ENCODE peak calls at places on chromosomes 4 and X, in four cellular contexts. One of them, this sample, is unnamed.

GRCh38 chr4:147059064-147059731 is 113.5 kb upstream of the TTC29 start:
- DNase-seq in iPS DF 6.9: no peak
- DNase-seq in lower lobe of right lung: no peak
- DNase-seq in mucosa of descending colon: no peak
- DNase-seq in this sample: no peak

GRCh38 chrX:41421071-41421729 is 25.9 kb upstream of the NYX start:
- DNase-seq in iPS DF 6.9: no peak
- DNase-seq in mucosa of descending colon: no peak
- DNase-seq in lower lobe of right lung: no peak
- DNase-seq in this sample: no peak

GRCh38 chr4:4735136-4735754 is 124.2 kb upstream of the MSX1 start:
- DNase-seq in iPS DF 6.9: no peak
- DNase-seq in mucosa of descending colon: no peak
- DNase-seq in lower lobe of right lung: no peak
- DNase-seq in this sample: no peak

GRCh38 chr4:182805606-182806149 is 111.5 kb downstream of the DCTD start:
- DNase-seq in iPS DF 6.9: no peak
- DNase-seq in mucosa of descending colon: no peak
- DNase-seq in lower lobe of right lung: no peak
- DNase-seq in this sample: no peak

GRCh38 chrX:118571829-118572228 is 76.2 kb downstream of the DOCK11 start:
- DNase-seq in mucosa of descending colon: no peak
- DNase-seq in lower lobe of right lung: peak
- DNase-seq in iPS DF 6.9: no peak
- DNase-seq in this sample: no peak

GRCh38 chrX:22748093-22748999 is 251.4 kb upstream of the DDX53 start:
- DNase-seq in iPS DF 6.9: no peak
- DNase-seq in lower lobe of right lung: no peak
- DNase-seq in mucosa of descending colon: peak
- DNase-seq in this sample: no peak

GRCh38 chr4:142130636-142131035 is 494.3 kb downstream of the IL15 start:
- DNase-seq in iPS DF 6.9: no peak
- DNase-seq in mucosa of descending colon: no peak
- DNase-seq in lower lobe of right lung: no peak
- DNase-seq in this sample: no peak

GRCh38 chr4:119593698-119594097 is 34.9 kb downstream of the PDE5A start:
- DNase-seq in iPS DF 6.9: no peak
- DNase-seq in mucosa of descending colon: no peak
- DNase-seq in lower lobe of right lung: no peak
- DNase-seq in this sample: no peak

GRCh38 chr4:185082549-185082948 is 60.5 kb upstream of the SLC25A4 start:
- DNase-seq in mucosa of descending colon: no peak
- DNase-seq in lower lobe of right lung: no peak
- DNase-seq in iPS DF 6.9: no peak
- DNase-seq in this sample: no peak

GRCh38 chr4:113189546-113189945 is 140.1 kb downstream of the ANK2 start:
- DNase-seq in lower lobe of right lung: no peak
- DNase-seq in mucosa of descending colon: no peak
- DNase-seq in iPS DF 6.9: no peak
- DNase-seq in this sample: no peak

GRCh38 chr4:53520114-53520513 is 71.2 kb downstream of the LNX1 start:
- DNase-seq in lower lobe of right lung: no peak
- DNase-seq in iPS DF 6.9: no peak
- DNase-seq in mucosa of descending colon: no peak
- DNase-seq in this sample: no peak

GRCh38 chrX:15882704-15883539 is 28.3 kb upstream of the AP1S2 start:
- DNase-seq in lower lobe of right lung: no peak
- DNase-seq in iPS DF 6.9: no peak
- DNase-seq in mucosa of descending colon: no peak
- DNase-seq in this sample: peak

GRCh38 chr4:54097152-54097551 is 2.8 kb upstream of the GSX2 start:
- DNase-seq in mucosa of descending colon: no peak
- DNase-seq in iPS DF 6.9: no peak
- DNase-seq in lower lobe of right lung: no peak
- DNase-seq in this sample: no peak

GRCh38 chr4:145182212-145182611 is 1.8 kb upstream of the OTUD4 start:
- DNase-seq in lower lobe of right lung: no peak
- DNase-seq in iPS DF 6.9: no peak
- DNase-seq in mucosa of descending colon: no peak
- DNase-seq in this sample: no peak

GRCh38 chrX:10197597-10198210 is 40.9 kb downstream of the CLCN4 start:
- DNase-seq in iPS DF 6.9: no peak
- DNase-seq in mucosa of descending colon: no peak
- DNase-seq in lower lobe of right lung: no peak
- DNase-seq in this sample: no peak

GRCh38 chr4:144740316-144740715 is 94.4 kb downstream of the HHIP start:
- DNase-seq in mucosa of descending colon: no peak
- DNase-seq in iPS DF 6.9: no peak
- DNase-seq in lower lobe of right lung: no peak
- DNase-seq in this sample: no peak

GRCh38 chr4:24278693-24279092 is 305.7 kb downstream of the DHX15 start:
- DNase-seq in mucosa of descending colon: no peak
- DNase-seq in iPS DF 6.9: no peak
- DNase-seq in lower lobe of right lung: no peak
- DNase-seq in this sample: no peak

GRCh38 chr4:180669637-180670036 is 1573.6 kb upstream of the TENM3 start:
- DNase-seq in lower lobe of right lung: no peak
- DNase-seq in iPS DF 6.9: no peak
- DNase-seq in mucosa of descending colon: no peak
- DNase-seq in this sample: no peak

GRCh38 chr4:112589207-112589606 is 47.5 kb downstream of the ZGRF1 start:
- DNase-seq in lower lobe of right lung: no peak
- DNase-seq in mucosa of descending colon: no peak
- DNase-seq in iPS DF 6.9: no peak
- DNase-seq in this sample: no peak

This sample was measured in CD14-positive monocyte.